ENCODE peak calls at places on chromosomes 1 and 21, in eight cellular contexts. P is substantia nigra, A is psoas muscle, Q is midbrain, T is upper lobe of left lung, J is NAMALWA, I is MM.1S, Y is NCI-H1436. O is an unnamed sample.

GRCh38 chr1:112956503-112957132 is 622 bp upstream of the SLC16A1 start:
- DNase-seq in I (peak; percentile 14), T (peak; percentile 21), J (peak; percentile 63), Y (no peak), A (no peak), Q (peak; percentile 55), P (no peak), O (peak; percentile 61)

GRCh38 chr1:54758678-54759348 is 5.5 kb downstream of the PARS2 start:
- DNase-seq in A (no peak), I (no peak), T (no peak), J (no peak), Y (no peak), P (no peak), Q (no peak), O (no peak)

GRCh38 chr1:247535402-247535801 is 838 bp downstream of the OR2C3 start:
- DNase-seq in P (no peak), J (no peak), T (no peak), A (no peak), Q (no peak), Y (no peak), I (no peak), O (no peak)

GRCh38 chr21:33031562-33031961 is 5.8 kb downstream of the OLIG2 start:
- DNase-seq in Q (no peak), T (no peak), I (no peak), Y (no peak), A (no peak), J (no peak), P (no peak), O (no peak)

GRCh38 chr21:40847956-40848355 is 998 bp upstream of the DSCAM start:
- DNase-seq in Q (peak; percentile 22), I (no peak), T (no peak), J (no peak), Y (no peak), P (peak; percentile 34), A (no peak), O (no peak)

GRCh38 chr1:89489037-89489729 is 35.4 kb upstream of the LRRC8B start:
- DNase-seq in Q (no peak), I (no peak), Y (no peak), A (no peak), P (no peak), J (no peak), T (peak; percentile 40), O (no peak)

GRCh38 chr1:172391972-172392371 is 28.5 kb upstream of the C1orf105 start:
- DNase-seq in A (no peak), Y (no peak), T (no peak), J (no peak), Q (no peak), P (no peak), I (no peak), O (no peak)

GRCh38 chr1:219119839-219120238 is 53.8 kb upstream of the LYPLAL1 start:
- DNase-seq in P (no peak), Y (no peak), T (no peak), Q (no peak), I (no peak), A (no peak), J (no peak), O (no peak)

GRCh38 chr1:58005212-58005611 is 541.3 kb downstream of the OMA1 start:
- DNase-seq in Y (no peak), I (no peak), J (no peak), T (no peak), P (no peak), A (no peak), Q (no peak), O (no peak)

GRCh38 chr21:45640001-45640887 is 3.3 kb upstream of the PCBP3 start:
- DNase-seq in P (no peak), Q (no peak), A (no peak), Y (no peak), J (peak; percentile 24), I (peak; percentile 48), T (no peak), O (no peak)

GRCh38 chr1:26190373-26190987 is at the start of gene CATSPER4:
- DNase-seq in I (no peak), P (no peak), Q (no peak), T (no peak), Y (peak; percentile 8), J (no peak), A (no peak), O (no peak)

GRCh38 chr1:196723325-196724185 is 51.1 kb upstream of the CFHR3 start:
- DNase-seq in P (no peak), Q (no peak), J (peak; percentile 66), I (peak; percentile 84), A (no peak), Y (peak; percentile 71), T (peak; percentile 66), O (no peak)

GRCh38 chr1:202624088-202624780 is 86.0 kb downstream of the SYT2 start:
- DNase-seq in P (no peak), J (no peak), Y (no peak), A (no peak), T (no peak), I (no peak), Q (no peak), O (no peak)

GRCh38 chr1:46188295-46189030 is 9.8 kb downstream of the POMGNT1 start:
- DNase-seq in Y (no peak), I (no peak), A (no peak), Q (no peak), T (no peak), J (no peak), P (no peak), O (no peak)

GRCh38 chr1:206508956-206509355 is 1.6 kb downstream of the RASSF5 start:
- DNase-seq in T (peak; percentile 44), J (no peak), Y (no peak), I (no peak), A (peak; percentile 53), Q (no peak), P (no peak), O (no peak)